ENCODE peak calls at places on chromosomes 11 and 22, in ten cellular contexts. T, J, W, N, V, G, R, L, B and H are unnamed samples.

GRCh38 chr11:119696378-119697157 is 32.4 kb downstream of the NECTIN1 start:
- DNase-seq in T (no peak), J (no peak), W (no peak), N (no peak), V (no peak), G (peak), R (no peak), L (peak), B (no peak), H (no peak)

GRCh38 chr22:30502911-30503310 is 2.6 kb downstream of the SEC14L4 start:
- DNase-seq in T (no peak), J (no peak), W (no peak), N (no peak), V (no peak), G (no peak), R (no peak), L (no peak), B (no peak), H (no peak)

GRCh38 chr11:68402355-68403031 is 58.1 kb upstream of the PPP6R3 start:
- DNase-seq in T (no peak), J (no peak), W (no peak), N (no peak), V (no peak), G (no peak), R (no peak), L (peak), B (no peak), H (no peak)

GRCh38 chr11:12079726-12080556 is 30.4 kb upstream of the MICAL2 start:
- DNase-seq in T (peak), J (peak), W (no peak), N (no peak), V (peak), G (no peak), R (peak), L (no peak), B (no peak), H (no peak)

GRCh38 chr22:43168416-43169309 is 17.3 kb downstream of the TSPO start:
- DNase-seq in T (no peak), J (no peak), W (no peak), N (no peak), V (no peak), G (no peak), R (no peak), L (no peak), B (no peak), H (no peak)

GRCh38 chr11:19677380-19678080 is 35.1 kb upstream of the NAV2 start:
- DNase-seq in T (no peak), J (no peak), W (no peak), N (no peak), V (no peak), G (no peak), R (no peak), L (no peak), B (no peak), H (no peak)

GRCh38 chr11:2301631-2302272 is at the start of the genes C11orf21 and TSPAN32:
- DNase-seq in T (peak), J (peak), W (peak), N (peak), V (peak), G (no peak), R (no peak), L (no peak), B (peak), H (no peak)

GRCh38 chr11:94828088-94828487 is 59.9 kb downstream of the AMOTL1 start:
- DNase-seq in T (no peak), J (no peak), W (no peak), N (no peak), V (no peak), G (no peak), R (no peak), L (no peak), B (no peak), H (no peak)

GRCh38 chr22:42644422-42645340 is 4.3 kb upstream of the ATP5MGL start:
- DNase-seq in T (peak), J (peak), W (no peak), N (no peak), V (peak), G (no peak), R (peak), L (peak), B (no peak), H (peak)

GRCh38 chr11:113521737-113522517 is 46.7 kb upstream of the DRD2 start:
- DNase-seq in T (no peak), J (no peak), W (no peak), N (no peak), V (no peak), G (no peak), R (no peak), L (no peak), B (no peak), H (no peak)

GRCh38 chr22:39765029-39765428 is 128.5 kb downstream of the ENTHD1 start:
- DNase-seq in T (no peak), J (no peak), W (no peak), N (no peak), V (no peak), G (no peak), R (no peak), L (no peak), B (no peak), H (no peak)

GRCh38 chr11:28715726-28716125 is 607.5 kb downstream of the METTL15 start:
- DNase-seq in T (no peak), J (no peak), W (no peak), N (no peak), V (no peak), G (no peak), R (no peak), L (no peak), B (no peak), H (no peak)

GRCh38 chr11:78039919-78040671 is 17.0 kb upstream of the KCTD14 start:
- DNase-seq in T (peak), J (peak), W (no peak), N (peak), V (peak), G (peak), R (peak), L (no peak), B (peak), H (peak)

GRCh38 chr11:76047231-76047630 is 159.1 kb downstream of the WNT11 start:
- DNase-seq in T (no peak), J (no peak), W (no peak), N (no peak), V (no peak), G (no peak), R (no peak), L (no peak), B (no peak), H (peak)

GRCh38 chr11:46294365-46295309 is 17.2 kb downstream of the CREB3L1 start:
- DNase-seq in T (no peak), J (peak), W (no peak), N (peak), V (peak), G (no peak), R (no peak), L (peak), B (no peak), H (no peak)

GRCh38 chr11:91115116-91115515 is 892.3 kb upstream of the CHORDC1 start:
- DNase-seq in T (no peak), J (no peak), W (no peak), N (no peak), V (no peak), G (no peak), R (no peak), L (no peak), B (no peak), H (no peak)

GRCh38 chr22:42180349-42180842 is 49.8 kb upstream of the CYP2D6 start:
- DNase-seq in T (no peak), J (peak), W (peak), N (no peak), V (peak), G (no peak), R (peak), L (no peak), B (no peak), H (no peak)

GRCh38 chr11:118290923-118291322 is 13.6 kb upstream of the CD3E start:
- DNase-seq in T (peak), J (no peak), W (peak), N (peak), V (peak), G (peak), R (no peak), L (peak), B (no peak), H (no peak)

DNA sequence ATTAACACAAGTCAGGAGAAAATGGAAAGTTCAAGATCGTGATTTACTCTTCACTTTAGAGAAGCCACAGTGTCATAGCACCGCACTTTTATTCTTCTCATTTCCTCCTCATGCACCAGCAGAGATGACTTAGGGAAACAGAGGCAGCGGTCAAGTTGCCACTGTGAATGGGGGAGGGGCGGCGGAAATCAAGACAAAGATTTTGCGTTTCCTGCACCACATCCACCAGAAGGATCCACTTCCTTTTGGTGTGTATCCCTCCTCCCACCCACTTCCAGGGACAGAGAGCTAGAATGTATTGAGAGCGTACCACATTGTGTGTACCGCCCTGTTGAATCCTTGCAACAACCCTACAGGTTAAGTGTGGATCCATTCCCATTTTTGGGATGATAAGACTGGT is 21.8 kb downstream of the TSPAN18 start:
- DNase-seq in T (no peak), J (no peak), W (no peak), N (no peak), V (no peak), G (no peak), R (no peak), L (peak), B (no peak), H (no peak)
- H3K27ac ChIP-seq in T (no peak), J (no peak), W (no peak), N (no peak), V (peak), G (no peak), R (no peak), L (no peak), B (no peak), H (no peak)

GRCh38 chr11:125105921-125106320 is 5.5 kb downstream of the TMEM218 start:
- DNase-seq in T (no peak), J (no peak), W (no peak), N (no peak), V (no peak), G (no peak), R (no peak), L (no peak), B (no peak), H (no peak)
- H3K27ac ChIP-seq in T (no peak), J (no peak), W (no peak), N (no peak), V (no peak), G (no peak), R (no peak), L (no peak), B (no peak), H (no peak)

GRCh38 chr22:45064313-45065268 is 54.8 kb upstream of the PHF21B start:
- DNase-seq in T (no peak), J (no peak), W (no peak), N (no peak), V (peak), G (no peak), R (no peak), L (no peak), B (no peak), H (peak)

GRCh38 chr22:45069925-45070324 is 60.1 kb upstream of the PHF21B start:
- DNase-seq in T (no peak), J (no peak), W (no peak), N (no peak), V (no peak), G (no peak), R (no peak), L (no peak), B (no peak), H (no peak)

GRCh38 chr22:45061332-45061731 is 51.5 kb upstream of the PHF21B start:
- DNase-seq in T (no peak), J (no peak), W (no peak), N (no peak), V (no peak), G (no peak), R (no peak), L (no peak), B (no peak), H (no peak)

GRCh38 chr22:45067731-45068130 is 57.9 kb upstream of the PHF21B start:
- DNase-seq in T (no peak), J (no peak), W (no peak), N (no peak), V (no peak), G (no peak), R (no peak), L (no peak), B (no peak), H (no peak)

GRCh38 chr22:45065726-45066125 is 55.9 kb upstream of the PHF21B start:
- DNase-seq in T (no peak), J (no peak), W (no peak), N (no peak), V (no peak), G (no peak), R (no peak), L (no peak), B (no peak), H (no peak)
- H3K27ac ChIP-seq in T (no peak), J (no peak), W (no peak), N (no peak), V (no peak), G (no peak), R (no peak), L (no peak), B (no peak), H (no peak)

GRCh38 chr11:7589861-7590260 is 76.1 kb downstream of the PPFIBP2 start:
- DNase-seq in T (no peak), J (no peak), W (no peak), N (no peak), V (no peak), G (no peak), R (no peak), L (no peak), B (no peak), H (no peak)
- H3K27ac ChIP-seq in T (no peak), J (no peak), W (no peak), N (no peak), V (no peak), G (no peak), R (peak), L (no peak), B (no peak), H (no peak)

GRCh38 chr22:46393791-46394333 is 58.3 kb downstream of the TRMU start:
- DNase-seq in T (no peak), J (no peak), W (no peak), N (no peak), V (no peak), G (no peak), R (no peak), L (no peak), B (no peak), H (no peak)

GRCh38 chr22:46390105-46390651 is 54.7 kb downstream of the TRMU start:
- DNase-seq in T (no peak), J (no peak), W (peak), N (no peak), V (no peak), G (no peak), R (no peak), L (no peak), B (no peak), H (no peak)

GRCh38 chr22:46390652-46391301 is 55.3 kb downstream of the TRMU start:
- DNase-seq in T (peak), J (peak), W (peak), N (no peak), V (peak), G (peak), R (peak), L (no peak), B (no peak), H (peak)

GRCh38 chr22:46392137-46392844 is 56.8 kb downstream of the TRMU start:
- DNase-seq in T (no peak), J (no peak), W (no peak), N (no peak), V (no peak), G (no peak), R (no peak), L (no peak), B (no peak), H (no peak)

GRCh38 chr22:46391486-46392136 is 56.1 kb downstream of the TRMU start:
- DNase-seq in T (no peak), J (no peak), W (no peak), N (no peak), V (no peak), G (no peak), R (no peak), L (no peak), B (no peak), H (no peak)
- H3K27ac ChIP-seq in T (no peak), J (no peak), W (no peak), N (no peak), V (no peak), G (peak), R (no peak), L (no peak), B (no peak), H (no peak)